ENCODE peak calls at places on chromosome X, in five cellular contexts. V is fibroblast of lung, K is neural progenitor cell, E is A549, C is body of pancreas. J is an unnamed sample. For H3K9me3, the result is how much of the 10 kb centered on the place peaks cover.

GRCh38 chrX:2478546-2479419 is 22.0 kb downstream of the DHRSX start:
- DNase-seq in V (no peak), K (no peak), E (no peak), C (no peak), J (no peak)

GRCh38 chrX:46704767-46705386 is 54.0 kb downstream of the SLC9A7 start:
- DNase-seq in V (no peak), K (no peak), E (no peak), C (no peak), J (no peak)

GRCh38 chrX:20529711-20530110 is 263.0 kb upstream of the RPS6KA3 start:
- DNase-seq in V (no peak), K (no peak), E (no peak), C (no peak), J (no peak)

GRCh38 chrX:70433848-70434351 is 10.7 kb upstream of the DLG3 start:
- DNase-seq in V (peak), K (peak), E (peak), C (peak), J (peak)

GRCh38 chrX:120672389-120672788 is 42.5 kb upstream of the C1GALT1C1 start:
- DNase-seq in V (peak), K (no peak), E (peak), C (no peak), J (no peak)

GRCh38 chrX:78650906-78651437 is 8.2 kb downstream of the RTL3 start:
- DNase-seq in V (peak), K (no peak), E (no peak), C (no peak), J (no peak)

GRCh38 chrX:24245201-24245600 is 68.7 kb downstream of the SUPT20HL2 start:
- DNase-seq in V (peak), K (peak), E (peak), C (no peak), J (no peak)

GRCh38 chrX:1679238-1679637 is 64.4 kb downstream of the ASMT start:
- DNase-seq in V (no peak), K (no peak), E (no peak), C (no peak), J (no peak)

GRCh38 chrX:109614951-109615350 is 10.0 kb downstream of the KCNE5 start:
- DNase-seq in V (no peak), K (no peak), E (no peak), C (no peak), J (no peak)

GRCh38 chrX:13732246-13733067 is 2.0 kb downstream of the TRAPPC2 start:
- DNase-seq in V (no peak), K (no peak), E (no peak), C (no peak), J (no peak)

GRCh38 chrX:152819271-152819670 is 11.3 kb downstream of the CETN2 start:
- DNase-seq in V (peak), K (no peak), E (no peak), C (no peak), J (no peak)

GRCh38 chrX:9980927-9981326 is 13.8 kb downstream of the CLDN34 start:
- DNase-seq in V (no peak), K (no peak), E (no peak), C (no peak), J (no peak)

GRCh38 chrX:48695524-48695875 is 1.0 kb upstream of the SUV39H1 start:
- DNase-seq in V (no peak), K (no peak), E (no peak), C (no peak), J (no peak)

GRCh38 chrX:69318651-69319305 is 153.5 kb upstream of the PJA1 start:
- DNase-seq in V (no peak), K (no peak), E (no peak), C (no peak), J (no peak)

GRCh38 chrX:34365482-34365881 is 233.4 kb upstream of the FAM47A start:
- DNase-seq in V (peak), K (peak), E (no peak), C (no peak), J (no peak)

GRCh38 chrX:24090300-24091200 is 35.8 kb downstream of the EIF2S3 start:
- DNase-seq in V (no peak), K (no peak), E (no peak), C (no peak), J (no peak)

GRCh38 chrX:103063191-103063845 is 653 bp downstream of the BEX1 start:
- DNase-seq in V (peak), K (peak), E (no peak), C (peak), J (no peak)
- TF ChIP-seq CTCF in V (no peak), K (peak), E (no peak), C (no peak), J (no peak)

DNA sequence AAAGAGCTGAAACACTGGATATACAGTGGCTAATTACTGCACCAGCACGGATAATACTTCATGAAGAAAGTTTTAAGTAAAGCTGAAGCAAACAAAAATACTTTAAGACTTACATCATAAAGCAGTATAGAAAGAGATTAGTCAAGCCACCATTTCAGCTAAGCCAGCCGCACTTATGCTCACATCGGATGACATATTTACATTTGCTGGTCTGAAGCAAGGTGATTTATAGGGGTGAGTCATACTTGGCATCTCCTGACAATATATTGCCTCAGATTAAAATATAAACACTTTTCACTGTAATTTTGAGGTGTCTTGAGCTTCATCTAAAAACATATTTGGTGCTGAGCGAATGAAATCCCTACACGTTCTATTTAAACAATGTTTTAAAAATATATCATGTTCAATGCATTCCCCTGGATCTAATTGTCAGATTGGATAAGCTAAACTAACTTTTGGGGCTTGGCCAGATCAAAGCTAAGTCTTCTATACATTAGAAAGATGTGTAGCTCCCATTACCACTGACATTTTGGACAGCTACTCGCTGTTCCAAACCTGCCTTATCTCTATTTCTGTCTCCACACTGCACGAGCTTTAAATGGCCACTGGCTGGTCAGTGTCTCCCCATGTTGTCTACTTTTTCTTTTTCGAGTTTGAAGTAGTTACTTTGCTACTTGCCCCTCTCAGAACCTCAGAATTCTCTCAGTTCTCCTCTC is 103.2 kb downstream of the VCX2 start:
- DNase-seq in V (peak), K (no peak), E (no peak), C (no peak), J (no peak)
- H3K27ac ChIP-seq in V (no peak), K (no peak), E (no peak), C (no peak), J (no peak)

GRCh38 chrX:537156-537555 is 93.4 kb upstream of the SHOX start:
- DNase-seq in V (no peak), K (no peak), E (no peak), C (no peak), J (no peak)

GRCh38 chrX:536616-537015 is 94.0 kb upstream of the SHOX start:
- DNase-seq in V (no peak), K (no peak), E (no peak), C (no peak), J (no peak)

GRCh38 chrX:538311-538710 is 92.3 kb upstream of the SHOX start:
- DNase-seq in V (no peak), K (no peak), E (no peak), C (no peak), J (no peak)

GRCh38 chrX:545488-545887 is 85.1 kb upstream of the SHOX start:
- DNase-seq in V (no peak), K (peak), E (no peak), C (no peak), J (no peak)

DNA sequence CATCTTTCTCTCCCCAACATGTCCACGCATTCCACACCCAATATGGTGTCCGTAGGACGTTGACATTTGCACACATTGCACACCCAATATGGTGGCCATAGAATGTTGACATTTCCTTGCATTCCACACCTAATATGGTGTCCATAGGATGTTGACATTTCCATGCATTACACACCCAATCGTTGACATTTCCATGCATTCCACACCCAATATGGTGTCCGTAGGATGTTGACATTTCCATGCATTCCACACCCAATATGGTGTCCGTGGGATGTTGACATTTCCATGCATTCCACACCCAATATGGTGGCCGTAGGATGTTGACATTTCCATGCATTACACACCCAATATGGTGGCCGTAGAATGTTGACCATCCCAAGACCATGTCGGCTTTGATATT is 88.4 kb upstream of the SHOX start:
- DNase-seq in V (no peak), K (no peak), E (no peak), C (no peak), J (no peak)
- H3K9me3 ChIP-seq in V (under half), K (under half), E (under half), C (under half), J (under half)

GRCh38 chrX:26442340-26442739 is 226.4 kb downstream of the MAGEB5 start:
- DNase-seq in V (peak), K (peak), E (no peak), C (peak), J (no peak)
- TF ChIP-seq CTCF in V (peak), K (peak), E (no peak), C (peak), J (no peak)

GRCh38 chrX:154534526-154535322 is 11.9 kb downstream of the G6PD start:
- DNase-seq in V (peak), K (peak), E (peak), C (peak), J (peak)
- H3K27ac ChIP-seq in V (peak), K (no peak), E (peak), C (peak), J (peak)

GRCh38 chrX:55132416-55132815 is 43.6 kb downstream of the PAGE2 start:
- DNase-seq in V (no peak), K (no peak), E (no peak), C (no peak), J (no peak)
- H3K9me3 ChIP-seq in V (under half), K (under half), E (under half), C (under half), J (under half)

DNA sequence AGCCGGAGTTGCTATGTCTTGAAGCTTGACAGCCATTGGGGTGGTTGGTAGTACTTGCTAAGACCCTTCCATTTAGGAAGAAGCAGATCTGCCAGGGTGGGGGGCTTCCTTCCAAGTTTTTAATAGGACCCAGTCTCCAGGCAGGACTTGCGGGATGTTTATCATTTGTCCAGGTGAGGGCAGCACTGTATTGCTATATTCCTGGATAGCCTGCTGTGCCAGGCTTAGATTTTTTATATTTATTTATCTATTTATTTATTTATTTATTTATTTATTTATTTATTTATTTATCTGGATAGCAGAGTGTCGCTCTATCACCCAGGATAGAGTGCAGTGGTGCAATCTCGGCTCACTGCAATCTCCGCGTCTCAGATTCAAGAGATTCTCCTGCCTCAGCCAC is 87.4 kb upstream of the CT45A1 start:
- DNase-seq in V (no peak), K (peak), E (no peak), C (no peak), J (no peak)
- TF ChIP-seq CTCF in V (no peak), K (peak), E (peak), C (peak), J (no peak)

DNA sequence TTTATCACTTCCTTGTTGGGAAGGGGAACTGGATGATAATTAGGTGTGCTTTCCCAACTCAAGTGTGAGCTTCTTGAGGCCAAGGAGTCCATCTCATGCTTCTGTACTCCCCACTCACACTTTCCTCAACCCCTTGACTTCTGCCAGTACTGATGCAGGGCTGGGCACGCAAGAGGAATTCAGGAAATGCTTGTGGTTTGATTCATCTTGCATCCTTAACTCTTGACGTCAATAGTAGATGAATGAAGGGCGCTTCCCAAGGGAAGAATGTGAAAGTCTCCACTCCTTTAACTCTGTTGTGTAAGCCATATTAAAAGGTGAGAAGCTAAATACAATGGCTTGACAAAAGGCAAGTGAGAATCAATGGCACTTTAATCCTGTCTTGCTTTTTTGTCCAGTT is 101.8 kb downstream of the AGTR2 start:
- DNase-seq in V (peak), K (no peak), E (peak), C (no peak), J (peak)
- H3K27ac ChIP-seq in V (no peak), K (no peak), E (peak), C (no peak), J (peak)